ENCODE peak calls at places on chromosomes 3 and 15, in nine cellular contexts. One of them, this sample, is unnamed.

GRCh38 chr15:37888356-37888755 is 46.1 kb upstream of the TMCO5A start:
- DNase-seq in OCI-LY7: no peak
- DNase-seq in stimulated activated CD8-positive, alpha-beta memory T cell treated with anti-CD3 and anti-CD28 coated beads, Interleukin-7, amount 100 ng/mL, for 1 hour: no peak
- DNase-seq in central memory CD4-positive, alpha-beta T cell: no peak
- DNase-seq in NCI-H1092 treated with DMSO at 0.1 percent for 48 hours: no peak
- DNase-seq in NB4: no peak
- DNase-seq in cardiac fibroblast: no peak
- DNase-seq in activated CD4-positive, alpha-beta T cell treated with anti-CD3 and anti-CD28 coated beads for 24 hours: no peak
- DNase-seq in kidney tubule cell: peak; percentile 85
- DNase-seq in this sample: no peak

GRCh38 chr3:8658326-8659212 is 14.0 kb upstream of the SSUH2 start:
- DNase-seq in stimulated activated CD8-positive, alpha-beta memory T cell treated with anti-CD3 and anti-CD28 coated beads, Interleukin-7, amount 100 ng/mL, for 1 hour: no peak
- DNase-seq in NB4: no peak
- DNase-seq in NCI-H1092 treated with DMSO at 0.1 percent for 48 hours: no peak
- DNase-seq in central memory CD4-positive, alpha-beta T cell: no peak
- DNase-seq in OCI-LY7: peak; percentile 85
- DNase-seq in activated CD4-positive, alpha-beta T cell treated with anti-CD3 and anti-CD28 coated beads for 24 hours: no peak
- DNase-seq in cardiac fibroblast: peak; percentile 89
- DNase-seq in kidney tubule cell: peak; percentile 77
- DNase-seq in this sample: peak; percentile 11

GRCh38 chr3:79937567-79937966 is 169.8 kb upstream of the ROBO1 start:
- DNase-seq in central memory CD4-positive, alpha-beta T cell: no peak
- DNase-seq in OCI-LY7: no peak
- DNase-seq in kidney tubule cell: peak; percentile 38
- DNase-seq in stimulated activated CD8-positive, alpha-beta memory T cell treated with anti-CD3 and anti-CD28 coated beads, Interleukin-7, amount 100 ng/mL, for 1 hour: no peak
- DNase-seq in activated CD4-positive, alpha-beta T cell treated with anti-CD3 and anti-CD28 coated beads for 24 hours: no peak
- DNase-seq in NCI-H1092 treated with DMSO at 0.1 percent for 48 hours: no peak
- DNase-seq in cardiac fibroblast: peak; percentile 3
- DNase-seq in NB4: no peak
- DNase-seq in this sample: no peak

GRCh38 chr3:151468284-151468917 is 7.5 kb upstream of the IGSF10 start:
- DNase-seq in cardiac fibroblast: peak; percentile 76
- DNase-seq in kidney tubule cell: peak; percentile 53
- DNase-seq in stimulated activated CD8-positive, alpha-beta memory T cell treated with anti-CD3 and anti-CD28 coated beads, Interleukin-7, amount 100 ng/mL, for 1 hour: no peak
- DNase-seq in activated CD4-positive, alpha-beta T cell treated with anti-CD3 and anti-CD28 coated beads for 24 hours: peak; percentile 37
- DNase-seq in NB4: peak; percentile 72
- DNase-seq in central memory CD4-positive, alpha-beta T cell: peak; percentile 26
- DNase-seq in NCI-H1092 treated with DMSO at 0.1 percent for 48 hours: peak; percentile 55
- DNase-seq in OCI-LY7: peak; percentile 60
- DNase-seq in this sample: no peak

GRCh38 chr15:58318517-58318916 is 113.3 kb upstream of the LIPC start:
- DNase-seq in kidney tubule cell: no peak
- DNase-seq in activated CD4-positive, alpha-beta T cell treated with anti-CD3 and anti-CD28 coated beads for 24 hours: no peak
- DNase-seq in NB4: no peak
- DNase-seq in central memory CD4-positive, alpha-beta T cell: no peak
- DNase-seq in cardiac fibroblast: no peak
- DNase-seq in OCI-LY7: no peak
- DNase-seq in stimulated activated CD8-positive, alpha-beta memory T cell treated with anti-CD3 and anti-CD28 coated beads, Interleukin-7, amount 100 ng/mL, for 1 hour: no peak
- DNase-seq in NCI-H1092 treated with DMSO at 0.1 percent for 48 hours: no peak
- DNase-seq in this sample: no peak

GRCh38 chr3:138210528-138210927 is 23.4 kb downstream of the ARMC8 start:
- DNase-seq in NB4: no peak
- DNase-seq in cardiac fibroblast: no peak
- DNase-seq in activated CD4-positive, alpha-beta T cell treated with anti-CD3 and anti-CD28 coated beads for 24 hours: no peak
- DNase-seq in OCI-LY7: no peak
- DNase-seq in stimulated activated CD8-positive, alpha-beta memory T cell treated with anti-CD3 and anti-CD28 coated beads, Interleukin-7, amount 100 ng/mL, for 1 hour: no peak
- DNase-seq in central memory CD4-positive, alpha-beta T cell: no peak
- DNase-seq in NCI-H1092 treated with DMSO at 0.1 percent for 48 hours: no peak
- DNase-seq in kidney tubule cell: no peak
- DNase-seq in this sample: no peak

GRCh38 chr15:80434926-80435720 is 30.9 kb downstream of the ARNT2 start:
- DNase-seq in cardiac fibroblast: no peak
- DNase-seq in NB4: peak; percentile 9
- DNase-seq in NCI-H1092 treated with DMSO at 0.1 percent for 48 hours: no peak
- DNase-seq in stimulated activated CD8-positive, alpha-beta memory T cell treated with anti-CD3 and anti-CD28 coated beads, Interleukin-7, amount 100 ng/mL, for 1 hour: no peak
- DNase-seq in OCI-LY7: no peak
- DNase-seq in central memory CD4-positive, alpha-beta T cell: no peak
- DNase-seq in activated CD4-positive, alpha-beta T cell treated with anti-CD3 and anti-CD28 coated beads for 24 hours: no peak
- DNase-seq in kidney tubule cell: no peak
- DNase-seq in this sample: no peak

GRCh38 chr3:68057637-68058320 is 403.4 kb upstream of the SUCLG2 start:
- DNase-seq in kidney tubule cell: no peak
- DNase-seq in stimulated activated CD8-positive, alpha-beta memory T cell treated with anti-CD3 and anti-CD28 coated beads, Interleukin-7, amount 100 ng/mL, for 1 hour: peak; percentile 5
- DNase-seq in central memory CD4-positive, alpha-beta T cell: peak; percentile 88
- DNase-seq in cardiac fibroblast: no peak
- DNase-seq in NB4: peak; percentile 1
- DNase-seq in OCI-LY7: no peak
- DNase-seq in activated CD4-positive, alpha-beta T cell treated with anti-CD3 and anti-CD28 coated beads for 24 hours: peak; percentile 35
- DNase-seq in NCI-H1092 treated with DMSO at 0.1 percent for 48 hours: no peak
- DNase-seq in this sample: no peak

GRCh38 chr15:58038426-58039106 is 26.9 kb downstream of the ALDH1A2 start:
- DNase-seq in activated CD4-positive, alpha-beta T cell treated with anti-CD3 and anti-CD28 coated beads for 24 hours: no peak
- DNase-seq in NCI-H1092 treated with DMSO at 0.1 percent for 48 hours: peak; percentile 41
- DNase-seq in kidney tubule cell: peak; percentile 48
- DNase-seq in NB4: no peak
- DNase-seq in central memory CD4-positive, alpha-beta T cell: no peak
- DNase-seq in OCI-LY7: no peak
- DNase-seq in stimulated activated CD8-positive, alpha-beta memory T cell treated with anti-CD3 and anti-CD28 coated beads, Interleukin-7, amount 100 ng/mL, for 1 hour: no peak
- DNase-seq in cardiac fibroblast: peak; percentile 71
- DNase-seq in this sample: no peak

GRCh38 chr15:41775651-41776050 is 1.4 kb downstream of the MAPKBP1 start:
- DNase-seq in kidney tubule cell: peak; percentile 69
- DNase-seq in cardiac fibroblast: peak; percentile 62
- DNase-seq in OCI-LY7: peak; percentile 41
- DNase-seq in NB4: no peak
- DNase-seq in stimulated activated CD8-positive, alpha-beta memory T cell treated with anti-CD3 and anti-CD28 coated beads, Interleukin-7, amount 100 ng/mL, for 1 hour: no peak
- DNase-seq in activated CD4-positive, alpha-beta T cell treated with anti-CD3 and anti-CD28 coated beads for 24 hours: no peak
- DNase-seq in central memory CD4-positive, alpha-beta T cell: no peak
- DNase-seq in NCI-H1092 treated with DMSO at 0.1 percent for 48 hours: no peak
- DNase-seq in this sample: no peak

GRCh38 chr15:22930782-22931484 is 49.2 kb downstream of the CYFIP1 start:
- DNase-seq in OCI-LY7: peak; percentile 32
- DNase-seq in activated CD4-positive, alpha-beta T cell treated with anti-CD3 and anti-CD28 coated beads for 24 hours: no peak
- DNase-seq in NCI-H1092 treated with DMSO at 0.1 percent for 48 hours: no peak
- DNase-seq in cardiac fibroblast: peak; percentile 29
- DNase-seq in central memory CD4-positive, alpha-beta T cell: no peak
- DNase-seq in NB4: no peak
- DNase-seq in stimulated activated CD8-positive, alpha-beta memory T cell treated with anti-CD3 and anti-CD28 coated beads, Interleukin-7, amount 100 ng/mL, for 1 hour: no peak
- DNase-seq in kidney tubule cell: peak; percentile 43
- DNase-seq in this sample: no peak